ENCODE peak calls at places on chromosomes 5 and 9, in ten cellular contexts. Y, W, T, R, K, E, M, I, B and J are unnamed samples.

GRCh38 chr5:102666164-102666951 is 88.7 kb upstream of the PAM start:
- DNase-seq in Y (no peak), W (peak; percentile 64), T (peak; percentile 26), R (no peak), K (no peak), E (no peak), M (no peak), I (no peak), B (no peak), J (no peak)

GRCh38 chr5:95841914-95842812 is 19.6 kb upstream of the GLRX start:
- DNase-seq in Y (no peak), W (peak; percentile 64), T (no peak), R (peak; percentile 97), K (no peak), E (no peak), M (peak; percentile 61), I (no peak), B (no peak), J (no peak)

GRCh38 chr5:116272281-116272941 is 187.6 kb downstream of the COMMD10 start:
- DNase-seq in Y (no peak), W (peak; percentile 37), T (no peak), R (peak; percentile 77), K (no peak), E (no peak), M (no peak), I (no peak), B (no peak), J (no peak)

GRCh38 chr5:161372682-161373344 is 173.7 kb downstream of the GABRB2 start:
- DNase-seq in Y (no peak), W (no peak), T (no peak), R (no peak), K (no peak), E (no peak), M (no peak), I (peak; percentile 12), B (no peak), J (no peak)

GRCh38 chr9:107847977-107848376 is 358.4 kb upstream of the KLF4 start:
- DNase-seq in Y (no peak), W (no peak), T (no peak), R (peak; percentile 78), K (no peak), E (peak; percentile 41), M (no peak), I (no peak), B (no peak), J (no peak)

GRCh38 chr5:141637693-141638419 is 1.1 kb downstream of the RELL2 start:
- DNase-seq in Y (peak; percentile 87), W (no peak), T (peak; percentile 64), R (peak; percentile 38), K (peak; percentile 77), E (peak; percentile 72), M (peak; percentile 50), I (peak; percentile 70), B (peak; percentile 56), J (peak; percentile 74)

GRCh38 chr5:72408127-72408526 is 88.0 kb downstream of the PTCD2 start:
- DNase-seq in Y (no peak), W (no peak), T (no peak), R (no peak), K (no peak), E (no peak), M (no peak), I (no peak), B (no peak), J (no peak)

GRCh38 chr5:88190106-88190834 is 78.4 kb downstream of the TMEM161B start:
- DNase-seq in Y (peak; percentile 25), W (no peak), T (no peak), R (peak; percentile 4), K (peak; percentile 29), E (no peak), M (no peak), I (no peak), B (no peak), J (no peak)

GRCh38 chr5:10289353-10289752 is 18.3 kb downstream of the CMBL start:
- DNase-seq in Y (no peak), W (no peak), T (peak; percentile 62), R (peak; percentile 67), K (no peak), E (no peak), M (no peak), I (no peak), B (no peak), J (no peak)

GRCh38 chr9:133713960-133714495 is 24.1 kb downstream of the SARDH start:
- DNase-seq in Y (no peak), W (no peak), T (no peak), R (no peak), K (no peak), E (no peak), M (no peak), I (no peak), B (no peak), J (no peak)

GRCh38 chr5:115962565-115963402 is 509 bp downstream of the LVRN start:
- DNase-seq in Y (no peak), W (no peak), T (peak; percentile 20), R (no peak), K (no peak), E (no peak), M (no peak), I (peak; percentile 42), B (no peak), J (peak; percentile 62)

GRCh38 chr5:35003018-35003957 is 44.5 kb downstream of the AGXT2 start:
- DNase-seq in Y (no peak), W (peak; percentile 12), T (peak; percentile 61), R (peak; percentile 59), K (peak; percentile 43), E (peak; percentile 67), M (peak; percentile 49), I (peak; percentile 75), B (no peak), J (peak; percentile 79)

GRCh38 chr5:6525422-6525821 is 76.8 kb downstream of the UBE2QL1 start:
- DNase-seq in Y (no peak), W (no peak), T (no peak), R (no peak), K (no peak), E (no peak), M (no peak), I (peak; percentile 32), B (no peak), J (peak; percentile 53)

GRCh38 chr9:99828417-99829176 is 6.9 kb downstream of the NR4A3 start:
- DNase-seq in Y (no peak), W (no peak), T (no peak), R (no peak), K (no peak), E (no peak), M (no peak), I (no peak), B (no peak), J (no peak)

GRCh38 chr5:36494028-36494427 is 112.4 kb upstream of the SLC1A3 start:
- DNase-seq in Y (no peak), W (no peak), T (no peak), R (no peak), K (no peak), E (no peak), M (no peak), I (no peak), B (no peak), J (no peak)

GRCh38 chr5:36495638-36496010 is 110.8 kb upstream of the SLC1A3 start:
- DNase-seq in Y (no peak), W (no peak), T (no peak), R (no peak), K (no peak), E (no peak), M (no peak), I (no peak), B (no peak), J (no peak)

GRCh38 chr5:36491860-36492259 is 114.5 kb upstream of the SLC1A3 start:
- DNase-seq in Y (no peak), W (no peak), T (no peak), R (no peak), K (no peak), E (no peak), M (no peak), I (no peak), B (no peak), J (no peak)

GRCh38 chr5:36494756-36495637 is 111.4 kb upstream of the SLC1A3 start:
- DNase-seq in Y (no peak), W (peak; percentile 33), T (no peak), R (peak; percentile 64), K (no peak), E (no peak), M (no peak), I (no peak), B (no peak), J (no peak)

GRCh38 chr5:36492998-36493655 is 113.3 kb upstream of the SLC1A3 start:
- DNase-seq in Y (no peak), W (peak; percentile 25), T (no peak), R (peak; percentile 52), K (no peak), E (peak; percentile 52), M (no peak), I (no peak), B (no peak), J (no peak)
- TF ChIP-seq CTCF in Y (no peak), W (peak; percentile 35), T (no peak), R (peak; percentile 0), K (no peak), E (no peak), M (no peak), I (no peak), B (no peak), J (no peak)

DNA sequence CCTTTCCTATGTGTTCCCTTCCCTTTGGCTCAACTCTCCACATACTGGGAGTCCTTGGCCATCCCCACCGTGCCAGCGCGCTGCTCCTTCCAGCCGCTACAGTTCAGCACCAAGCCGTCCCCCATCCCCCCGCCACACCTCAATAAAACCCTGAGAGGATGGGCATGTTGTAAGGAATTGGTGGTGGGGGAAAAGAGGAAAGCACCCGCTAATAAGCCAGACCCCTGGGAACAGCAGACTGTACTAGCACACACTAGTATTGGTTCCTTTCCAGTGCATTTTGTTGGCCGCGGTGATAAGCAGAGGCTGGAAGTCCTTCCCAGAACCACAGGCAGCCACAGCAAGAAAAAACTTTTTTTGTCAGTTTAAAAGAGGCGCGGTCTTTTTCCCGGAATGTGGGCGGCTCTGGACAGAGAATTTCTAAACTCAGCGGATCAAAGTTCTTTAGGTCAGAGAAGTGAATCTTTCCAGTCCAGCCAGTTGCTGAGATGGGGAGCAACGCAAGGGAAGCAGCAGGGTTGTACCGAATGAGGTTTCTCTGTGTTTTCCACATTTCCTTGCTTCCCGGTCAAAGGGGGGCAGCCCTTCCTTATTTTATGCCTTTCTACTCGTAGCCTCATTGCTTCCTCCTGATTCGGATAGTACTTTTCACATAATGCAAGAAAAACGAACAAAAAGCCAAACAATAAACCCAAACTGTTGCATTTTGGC is 2.1 kb downstream of the CHSY3 start:
- DNase-seq in Y (no peak), W (no peak), T (no peak), R (peak; percentile 57), K (peak; percentile 51), E (peak; percentile 9), M (peak; percentile 13), I (no peak), B (no peak), J (no peak)
- TF ChIP-seq CTCF in Y (peak; percentile 21), W (no peak), T (no peak), R (peak; percentile 17), K (no peak), E (no peak), M (no peak), I (no peak), B (no peak), J (no peak)

GRCh38 chr9:7844283-7844682 is 44.7 kb upstream of the DMAC1 start:
- DNase-seq in Y (no peak), W (no peak), T (no peak), R (peak; percentile 41), K (no peak), E (no peak), M (no peak), I (peak; percentile 16), B (no peak), J (peak; percentile 10)
- TF ChIP-seq CTCF in Y (peak; percentile 62), W (peak; percentile 34), T (peak; percentile 48), R (peak; percentile 42), K (no peak), E (no peak), M (no peak), I (no peak), B (peak; percentile 49), J (no peak)

GRCh38 chr5:41325074-41325473 is 111.7 kb upstream of the C6 start:
- DNase-seq in Y (no peak), W (no peak), T (no peak), R (peak; percentile 32), K (no peak), E (no peak), M (no peak), I (no peak), B (no peak), J (no peak)
- TF ChIP-seq CTCF in Y (no peak), W (no peak), T (no peak), R (no peak), K (no peak), E (no peak), M (no peak), I (no peak), B (no peak), J (no peak)